ENCODE peak calls at places on chromosome 14, in four cellular contexts. J, P, V and Z are unnamed samples.

GRCh38 chr14:64983439-64984310 is 3.0 kb upstream of the FNTB start:
- DNase-seq in V (peak; percentile 29), J (peak; percentile 78), P (no peak), Z (peak; percentile 79)

GRCh38 chr14:39181026-39181692 is 6.1 kb downstream of the PNN start:
- DNase-seq in P (no peak), J (no peak), V (no peak), Z (no peak)

GRCh38 chr14:91356218-91356763 is 61.3 kb downstream of the CCDC88C start:
- DNase-seq in P (no peak), J (no peak), V (no peak), Z (no peak)

GRCh38 chr14:73209943-73210342 is 27.4 kb upstream of the PAPLN start:
- DNase-seq in J (peak; percentile 85), V (no peak), P (no peak), Z (peak; percentile 70)

GRCh38 chr14:99731536-99732435 is 47.7 kb downstream of the CYP46A1 start:
- DNase-seq in J (no peak), V (peak; percentile 13), P (no peak), Z (no peak)

GRCh38 chr14:58299665-58300202 is 1.4 kb downstream of the ARID4A start:
- DNase-seq in V (no peak), J (no peak), P (no peak), Z (peak; percentile 13)

GRCh38 chr14:39154594-39155189 is 15.4 kb downstream of the TRAPPC6B start:
- DNase-seq in P (no peak), V (no peak), J (no peak), Z (no peak)

GRCh38 chr14:73634333-73634833 is 10.4 kb upstream of the DNAL1 start:
- DNase-seq in J (peak; percentile 18), P (peak; percentile 42), V (peak; percentile 22), Z (peak; percentile 12)

GRCh38 chr14:64806202-64806861 is 73.4 kb downstream of the SPTB start:
- DNase-seq in V (no peak), J (peak; percentile 59), P (no peak), Z (peak; percentile 77)

GRCh38 chr14:91245029-91245428 is 525 bp upstream of the GPR68 start:
- DNase-seq in V (no peak), P (no peak), J (no peak), Z (no peak)

GRCh38 chr14:99037777-99038176 is 234.2 kb downstream of the BCL11B start:
- DNase-seq in J (no peak), V (no peak), P (no peak), Z (no peak)

GRCh38 chr14:55721353-55721752 is 141.3 kb downstream of the KTN1 start:
- DNase-seq in V (no peak), P (no peak), J (peak; percentile 96), Z (peak; percentile 94)
- H3K4me3 ChIP-seq in V (no peak overlapping the region), P (no peak overlapping the region), J (no peak overlapping the region), Z (no peak overlapping the region)

GRCh38 chr14:20989464-20989786 is 355 bp upstream of the METTL17 start:
- DNase-seq in P (no peak), J (no peak), V (no peak), Z (no peak)

GRCh38 chr14:20986811-20987210 is 3.0 kb upstream of the METTL17 start:
- DNase-seq in P (no peak), V (peak; percentile 22), J (peak; percentile 95), Z (peak; percentile 95)

GRCh38 chr14:20988717-20989116 is 1.1 kb upstream of the METTL17 start:
- DNase-seq in V (no peak), J (no peak), P (no peak), Z (no peak)

GRCh38 chr14:20989787-20990600 is at the start of gene METTL17:
- DNase-seq in J (peak; percentile 98), P (peak; percentile 89), V (peak; percentile 93), Z (peak; percentile 98)
- TF ChIP-seq CTCF in J (peak; percentile 38), P (peak; percentile 23), V (no peak), Z (peak; percentile 41)

DNA sequence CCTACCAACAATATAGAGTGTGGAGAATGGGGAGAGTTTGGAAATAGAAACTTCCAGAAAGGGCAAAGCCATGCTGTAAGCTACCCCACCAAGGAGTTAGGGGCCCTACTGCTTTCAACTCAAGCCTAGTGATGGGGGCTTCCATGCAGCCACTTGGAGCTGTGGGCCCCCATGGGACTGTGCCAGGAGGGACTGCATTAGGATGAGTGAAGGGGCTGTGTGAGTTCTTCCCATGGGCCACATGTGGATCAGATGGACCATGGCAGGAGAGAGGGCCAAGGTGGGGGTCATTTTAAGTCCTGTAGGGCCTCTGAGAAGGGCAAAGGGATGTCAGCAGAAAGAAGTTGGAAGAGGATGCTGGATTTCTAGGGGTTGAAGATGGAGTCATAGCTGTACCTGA is 23.1 kb upstream of the CIPC start:
- DNase-seq in J (no peak), V (no peak), P (no peak), Z (no peak)
- H3K4me3 ChIP-seq in J (peak overlapping the region; percentile 46), V (peak overlapping the region; percentile 26), P (no peak overlapping the region), Z (no peak overlapping the region)

GRCh38 chr14:89252887-89253532 is 164.0 kb downstream of the FOXN3 start:
- DNase-seq in P (no peak), V (no peak), J (peak; percentile 17), Z (peak; percentile 19)
- TF ChIP-seq CTCF in P (no peak), V (no peak), J (no peak), Z (no peak)

DNA sequence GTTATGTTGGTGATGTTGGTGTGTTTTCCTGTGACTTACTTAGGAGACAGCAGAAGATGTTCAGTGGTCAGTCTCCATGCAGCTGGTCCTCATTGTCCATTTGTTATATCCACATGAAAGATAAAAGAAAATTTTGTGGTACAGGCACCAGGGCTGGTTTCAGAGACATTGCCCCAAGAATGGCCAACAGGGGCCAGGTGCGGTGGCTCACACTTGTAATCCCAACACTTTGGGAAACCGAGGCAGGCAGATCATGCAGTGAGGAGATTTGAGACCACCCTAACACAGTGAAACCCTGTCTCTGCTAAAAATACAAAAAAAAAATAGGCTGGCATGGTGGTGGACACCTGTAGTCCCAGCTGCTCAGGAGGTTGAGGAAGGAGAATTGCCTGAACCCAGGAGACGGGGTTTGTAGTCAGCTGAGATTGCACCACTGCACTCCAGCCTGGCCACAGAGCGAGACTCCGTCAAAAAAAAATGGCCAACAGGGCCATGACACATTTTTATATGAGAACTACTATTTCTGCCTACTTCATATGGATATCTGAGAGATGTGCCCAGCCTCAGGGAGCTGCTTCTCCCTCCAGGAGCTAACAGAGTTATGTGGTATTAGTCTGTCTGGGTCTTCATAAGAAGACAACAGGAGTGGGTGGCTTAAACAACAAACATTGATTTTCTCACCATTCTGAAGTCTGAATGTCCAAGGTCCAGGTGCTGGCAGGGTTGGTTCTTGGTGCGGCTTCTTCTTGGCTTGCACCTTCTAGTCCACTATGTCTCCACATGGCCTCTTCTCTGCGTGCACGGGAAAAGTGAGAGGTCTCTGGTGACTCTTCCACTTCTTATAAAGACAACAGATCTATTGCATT is 821.7 kb downstream of the TMEM121 start:
- DNase-seq in P (no peak), V (no peak), J (no peak), Z (no peak)
- H3K4me3 ChIP-seq in P (no peak overlapping the region), V (no peak overlapping the region), J (no peak overlapping the region), Z (no peak overlapping the region)

GRCh38 chr14:100827140-100827517 is 1.2 kb downstream of the MEG3 start:
- DNase-seq in P (no peak), V (no peak), J (peak; percentile 25), Z (peak; percentile 29)
- TF ChIP-seq CTCF in P (peak; percentile 22), V (no peak), J (peak; percentile 31), Z (peak; percentile 46)

DNA sequence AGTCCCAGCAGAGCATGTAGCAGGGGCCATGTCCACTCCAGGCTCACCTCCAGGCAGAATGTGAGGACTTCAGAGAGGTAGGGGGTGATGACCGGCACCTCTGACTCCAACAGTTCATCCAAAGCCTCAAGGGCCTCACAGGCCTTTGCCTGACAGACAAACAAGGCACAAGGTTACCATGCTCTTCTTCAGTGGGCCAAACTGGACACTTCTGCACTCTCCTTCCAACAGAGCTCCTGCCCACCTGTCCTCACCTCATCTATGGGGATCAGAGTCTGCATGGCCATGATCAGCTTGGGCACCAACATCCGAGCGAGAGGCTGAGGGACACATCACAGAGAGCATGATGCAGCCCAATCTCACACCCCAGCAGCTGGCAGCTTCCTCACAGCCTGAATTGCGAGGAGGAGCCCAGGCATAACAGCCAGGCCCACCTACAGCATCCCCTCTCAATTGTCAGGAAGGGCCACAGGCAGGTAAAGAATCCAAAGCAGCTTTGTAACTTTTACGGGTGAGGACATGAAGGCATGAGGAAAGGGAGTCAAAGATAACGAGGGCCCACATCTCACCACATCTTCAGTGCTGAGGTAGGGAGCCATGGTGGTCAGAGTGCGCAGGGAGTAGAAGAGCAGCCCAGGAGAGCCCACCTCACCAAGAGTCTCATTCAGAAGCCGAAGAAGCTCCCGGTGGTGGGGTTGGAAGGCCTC is 1.6 kb downstream of the IPO4 start:
- DNase-seq in J (no peak), V (no peak), P (no peak), Z (no peak)
- H3K4me3 ChIP-seq in J (no peak overlapping the region), V (no peak overlapping the region), P (no peak overlapping the region), Z (no peak overlapping the region)